ENCODE peak calls at places on chromosomes 16 and 17, in seven cellular contexts. One of them, this sample, is unnamed.

GRCh38 chr17:59046192-59046591 is 60.5 kb downstream of the TRIM37 start:
- DNase-seq in T follicular helper cell: no peak
- DNase-seq in non-pigmented ciliary epithelial cell: no peak
- DNase-seq in dermis microvascular lymphatic vessel endothelial cell: no peak
- DNase-seq in endodermal cell: no peak
- DNase-seq in mesenchymal stem cell: no peak
- DNase-seq in coronary artery: no peak
- DNase-seq in this sample: no peak

GRCh38 chr17:49555495-49556018 is 20.1 kb upstream of the NXPH3 start:
- DNase-seq in T follicular helper cell: no peak
- DNase-seq in non-pigmented ciliary epithelial cell: no peak
- DNase-seq in dermis microvascular lymphatic vessel endothelial cell: no peak
- DNase-seq in endodermal cell: no peak
- DNase-seq in mesenchymal stem cell: no peak
- DNase-seq in coronary artery: no peak
- DNase-seq in this sample: no peak

GRCh38 chr17:63645775-63646491 is 23.7 kb downstream of the MAP3K3 start:
- DNase-seq in T follicular helper cell: no peak
- DNase-seq in non-pigmented ciliary epithelial cell: no peak
- DNase-seq in dermis microvascular lymphatic vessel endothelial cell: no peak
- DNase-seq in endodermal cell: peak
- DNase-seq in mesenchymal stem cell: no peak
- DNase-seq in coronary artery: no peak
- DNase-seq in this sample: no peak

GRCh38 chr17:76793775-76794174 is 55.9 kb downstream of the MFSD11 start:
- DNase-seq in T follicular helper cell: no peak
- DNase-seq in non-pigmented ciliary epithelial cell: no peak
- DNase-seq in dermis microvascular lymphatic vessel endothelial cell: no peak
- DNase-seq in endodermal cell: peak
- DNase-seq in mesenchymal stem cell: peak
- DNase-seq in coronary artery: no peak
- DNase-seq in this sample: no peak

GRCh38 chr16:24036614-24037013 is 200.8 kb downstream of the PRKCB start:
- DNase-seq in T follicular helper cell: peak
- DNase-seq in non-pigmented ciliary epithelial cell: peak
- DNase-seq in dermis microvascular lymphatic vessel endothelial cell: peak
- DNase-seq in endodermal cell: peak
- DNase-seq in mesenchymal stem cell: peak
- DNase-seq in coronary artery: no peak
- DNase-seq in this sample: peak

GRCh38 chr16:65845466-65846209 is 520.9 kb upstream of the CDH5 start:
- DNase-seq in T follicular helper cell: no peak
- DNase-seq in non-pigmented ciliary epithelial cell: no peak
- DNase-seq in dermis microvascular lymphatic vessel endothelial cell: no peak
- DNase-seq in endodermal cell: no peak
- DNase-seq in mesenchymal stem cell: peak
- DNase-seq in coronary artery: no peak
- DNase-seq in this sample: no peak

GRCh38 chr17:36926226-36926625 is 11.0 kb upstream of the LHX1 start:
- DNase-seq in T follicular helper cell: no peak
- DNase-seq in non-pigmented ciliary epithelial cell: no peak
- DNase-seq in dermis microvascular lymphatic vessel endothelial cell: no peak
- DNase-seq in endodermal cell: peak
- DNase-seq in mesenchymal stem cell: no peak
- DNase-seq in coronary artery: no peak
- DNase-seq in this sample: no peak

GRCh38 chr16:89961920-89962319 is 13.4 kb downstream of the DEF8 start:
- DNase-seq in T follicular helper cell: no peak
- DNase-seq in non-pigmented ciliary epithelial cell: no peak
- DNase-seq in dermis microvascular lymphatic vessel endothelial cell: no peak
- DNase-seq in endodermal cell: no peak
- DNase-seq in mesenchymal stem cell: no peak
- DNase-seq in coronary artery: no peak
- DNase-seq in this sample: no peak

GRCh38 chr16:30000768-30001631 is 5.0 kb downstream of the INO80E start:
- DNase-seq in T follicular helper cell: no peak
- DNase-seq in non-pigmented ciliary epithelial cell: no peak
- DNase-seq in dermis microvascular lymphatic vessel endothelial cell: no peak
- DNase-seq in endodermal cell: peak
- DNase-seq in mesenchymal stem cell: no peak
- DNase-seq in coronary artery: no peak
- DNase-seq in this sample: no peak

This sample was measured in mucosa of gallbladder.